ENCODE peak calls at places on chromosome 21, in four cellular contexts. One of them, this sample, is unnamed.

GRCh38 chr21:25999935-26000582 is 170.5 kb downstream of the APP start:
- DNase-seq in Right ventricle myocardium inferior: no peak
- DNase-seq in D341Med: no peak
- DNase-seq in activated CD8-positive, alpha-beta memory T cell treated with anti-CD3 and anti-CD28 coated beads for 24 hours: peak
- DNase-seq in this sample: no peak

GRCh38 chr21:38766987-38767722 is 38.6 kb upstream of the ETS2 start:
- DNase-seq in Right ventricle myocardium inferior: no peak
- DNase-seq in D341Med: no peak
- DNase-seq in activated CD8-positive, alpha-beta memory T cell treated with anti-CD3 and anti-CD28 coated beads for 24 hours: peak
- DNase-seq in this sample: no peak

GRCh38 chr21:39451332-39452206 is at the start of gene SH3BGR:
- DNase-seq in Right ventricle myocardium inferior: peak
- DNase-seq in D341Med: no peak
- DNase-seq in activated CD8-positive, alpha-beta memory T cell treated with anti-CD3 and anti-CD28 coated beads for 24 hours: no peak
- DNase-seq in this sample: no peak

GRCh38 chr21:22200378-22201092 is 1202.3 kb downstream of the NCAM2 start:
- DNase-seq in Right ventricle myocardium inferior: no peak
- DNase-seq in D341Med: no peak
- DNase-seq in activated CD8-positive, alpha-beta memory T cell treated with anti-CD3 and anti-CD28 coated beads for 24 hours: no peak
- DNase-seq in this sample: no peak

GRCh38 chr21:36803801-36804452 is 105.0 kb downstream of the SIM2 start:
- DNase-seq in Right ventricle myocardium inferior: no peak
- DNase-seq in D341Med: no peak
- DNase-seq in activated CD8-positive, alpha-beta memory T cell treated with anti-CD3 and anti-CD28 coated beads for 24 hours: peak
- DNase-seq in this sample: no peak

GRCh38 chr21:17088500-17088899 is 424.3 kb upstream of the CXADR start:
- DNase-seq in Right ventricle myocardium inferior: no peak
- DNase-seq in D341Med: no peak
- DNase-seq in activated CD8-positive, alpha-beta memory T cell treated with anti-CD3 and anti-CD28 coated beads for 24 hours: no peak
- DNase-seq in this sample: no peak

GRCh38 chr21:26842300-26842699 is 2.9 kb downstream of the ADAMTS1 start:
- DNase-seq in Right ventricle myocardium inferior: no peak
- DNase-seq in D341Med: no peak
- DNase-seq in activated CD8-positive, alpha-beta memory T cell treated with anti-CD3 and anti-CD28 coated beads for 24 hours: no peak
- DNase-seq in this sample: no peak

GRCh38 chr21:31444061-31444460 is 100.0 kb upstream of the TIAM1 start:
- DNase-seq in Right ventricle myocardium inferior: no peak
- DNase-seq in D341Med: no peak
- DNase-seq in activated CD8-positive, alpha-beta memory T cell treated with anti-CD3 and anti-CD28 coated beads for 24 hours: no peak
- DNase-seq in this sample: no peak

GRCh38 chr21:37647781-37648180 is 268.5 kb downstream of the KCNJ6 start:
- DNase-seq in Right ventricle myocardium inferior: no peak
- DNase-seq in D341Med: no peak
- DNase-seq in activated CD8-positive, alpha-beta memory T cell treated with anti-CD3 and anti-CD28 coated beads for 24 hours: no peak
- DNase-seq in this sample: no peak

GRCh38 chr21:22925032-22925431 is 1926.8 kb downstream of the NCAM2 start:
- DNase-seq in Right ventricle myocardium inferior: no peak
- DNase-seq in D341Med: no peak
- DNase-seq in activated CD8-positive, alpha-beta memory T cell treated with anti-CD3 and anti-CD28 coated beads for 24 hours: no peak
- DNase-seq in this sample: no peak

GRCh38 chr21:37139902-37140301 is 66.8 kb downstream of the TTC3 start:
- DNase-seq in Right ventricle myocardium inferior: no peak
- DNase-seq in D341Med: peak
- DNase-seq in activated CD8-positive, alpha-beta memory T cell treated with anti-CD3 and anti-CD28 coated beads for 24 hours: no peak
- DNase-seq in this sample: no peak

GRCh38 chr21:42574234-42575027 is 60.8 kb downstream of the SLC37A1 start:
- DNase-seq in Right ventricle myocardium inferior: no peak
- DNase-seq in D341Med: no peak
- DNase-seq in activated CD8-positive, alpha-beta memory T cell treated with anti-CD3 and anti-CD28 coated beads for 24 hours: peak
- DNase-seq in this sample: no peak

GRCh38 chr21:26115346-26115745 is 55.2 kb downstream of the APP start:
- DNase-seq in Right ventricle myocardium inferior: no peak
- DNase-seq in D341Med: no peak
- DNase-seq in activated CD8-positive, alpha-beta memory T cell treated with anti-CD3 and anti-CD28 coated beads for 24 hours: no peak
- DNase-seq in this sample: no peak

GRCh38 chr21:36504067-36505058 is 24.4 kb upstream of the CLDN14 start:
- DNase-seq in Right ventricle myocardium inferior: no peak
- DNase-seq in D341Med: no peak
- DNase-seq in activated CD8-positive, alpha-beta memory T cell treated with anti-CD3 and anti-CD28 coated beads for 24 hours: no peak
- DNase-seq in this sample: peak

GRCh38 chr21:34983680-34984086 is 65.4 kb downstream of the RUNX1 start:
- DNase-seq in Right ventricle myocardium inferior: no peak
- DNase-seq in D341Med: no peak
- DNase-seq in activated CD8-positive, alpha-beta memory T cell treated with anti-CD3 and anti-CD28 coated beads for 24 hours: peak
- DNase-seq in this sample: no peak